ENCODE peak calls at places on chromosomes 6 and 20, in four cellular contexts. One of them, this sample, is unnamed.

GRCh38 chr6:80967618-80968017 is 784.9 kb downstream of the TENT5A start:
- DNase-seq in SJSA1: no peak
- DNase-seq in GM23248: no peak
- DNase-seq in SK-N-DZ: no peak
- DNase-seq in this sample: no peak

GRCh38 chr6:11621119-11621518 is 83.6 kb downstream of the TMEM170B start:
- DNase-seq in SJSA1: no peak
- DNase-seq in GM23248: no peak
- DNase-seq in SK-N-DZ: no peak
- DNase-seq in this sample: no peak

GRCh38 chr6:80438728-80439127 is 332.3 kb downstream of the BCKDHB start:
- DNase-seq in SJSA1: peak
- DNase-seq in GM23248: peak
- DNase-seq in SK-N-DZ: no peak
- DNase-seq in this sample: no peak

GRCh38 chr6:71080793-71081192 is 123.9 kb upstream of the B3GAT2 start:
- DNase-seq in SJSA1: no peak
- DNase-seq in GM23248: peak
- DNase-seq in SK-N-DZ: no peak
- DNase-seq in this sample: no peak

GRCh38 chr20:22836211-22836610 is 198.9 kb upstream of the SSTR4 start:
- DNase-seq in SJSA1: no peak
- DNase-seq in GM23248: peak
- DNase-seq in SK-N-DZ: no peak
- DNase-seq in this sample: no peak

GRCh38 chr6:2984738-2985381 is 13.5 kb upstream of the SERPINB6 start:
- DNase-seq in SJSA1: no peak
- DNase-seq in GM23248: no peak
- DNase-seq in SK-N-DZ: no peak
- DNase-seq in this sample: no peak

GRCh38 chr6:169641461-169642085 is 60.3 kb downstream of the WDR27 start:
- DNase-seq in SJSA1: peak
- DNase-seq in GM23248: no peak
- DNase-seq in SK-N-DZ: no peak
- DNase-seq in this sample: no peak

GRCh38 chr6:53313784-53314382 is 34.9 kb downstream of the ELOVL5 start:
- DNase-seq in SJSA1: no peak
- DNase-seq in GM23248: no peak
- DNase-seq in SK-N-DZ: peak
- DNase-seq in this sample: no peak

GRCh38 chr6:100274147-100274546 is 190.6 kb downstream of the SIM1 start:
- DNase-seq in SJSA1: no peak
- DNase-seq in GM23248: no peak
- DNase-seq in SK-N-DZ: no peak
- DNase-seq in this sample: no peak

GRCh38 chr6:34876451-34876850 is 11.4 kb downstream of the TAF11 start:
- DNase-seq in SJSA1: no peak
- DNase-seq in GM23248: no peak
- DNase-seq in SK-N-DZ: no peak
- DNase-seq in this sample: no peak

GRCh38 chr6:133359256-133359655 is 118.1 kb downstream of the EYA4 start:
- DNase-seq in SJSA1: no peak
- DNase-seq in GM23248: no peak
- DNase-seq in SK-N-DZ: no peak
- DNase-seq in this sample: no peak

GRCh38 chr6:33404884-33405283 is 5.9 kb upstream of the PHF1 start:
- DNase-seq in SJSA1: no peak
- DNase-seq in GM23248: no peak
- DNase-seq in SK-N-DZ: no peak
- DNase-seq in this sample: no peak

GRCh38 chr6:90197854-90198496 is 98.7 kb downstream of the BACH2 start:
- DNase-seq in SJSA1: no peak
- DNase-seq in GM23248: peak
- DNase-seq in SK-N-DZ: peak
- DNase-seq in this sample: no peak

GRCh38 chr6:27031302-27031701 is 216.2 kb upstream of the PRSS16 start:
- DNase-seq in SJSA1: no peak
- DNase-seq in GM23248: no peak
- DNase-seq in SK-N-DZ: no peak
- DNase-seq in this sample: no peak

GRCh38 chr20:9409981-9410380 is 104.4 kb upstream of the LAMP5 start:
- DNase-seq in SJSA1: peak
- DNase-seq in GM23248: peak
- DNase-seq in SK-N-DZ: no peak
- DNase-seq in this sample: no peak

GRCh38 chr20:9066196-9066595 is 2.7 kb upstream of the PLCB4 start:
- DNase-seq in SJSA1: no peak
- DNase-seq in GM23248: peak
- DNase-seq in SK-N-DZ: no peak
- DNase-seq in this sample: no peak

GRCh38 chr6:128676456-128676855 is 156.1 kb upstream of the PTPRK start:
- DNase-seq in SJSA1: no peak
- DNase-seq in GM23248: no peak
- DNase-seq in SK-N-DZ: no peak
- DNase-seq in this sample: no peak

GRCh38 chr6:168027521-168027920 is 30.1 kb downstream of the KIF25 start:
- DNase-seq in SJSA1: no peak
- DNase-seq in GM23248: no peak
- DNase-seq in SK-N-DZ: no peak
- DNase-seq in this sample: no peak

GRCh38 chr6:137754366-137754765 is 112.7 kb upstream of the TNFAIP3 start:
- DNase-seq in SJSA1: no peak
- DNase-seq in GM23248: no peak
- DNase-seq in SK-N-DZ: no peak
- DNase-seq in this sample: no peak

GRCh38 chr20:63128367-63128766 is 87.6 kb downstream of the YTHDF1 start:
- DNase-seq in SJSA1: no peak
- DNase-seq in GM23248: no peak
- DNase-seq in SK-N-DZ: no peak
- DNase-seq in this sample: no peak

GRCh38 chr20:25496165-25496967 is 88.9 kb downstream of the GINS1 start:
- DNase-seq in SJSA1: no peak
- DNase-seq in GM23248: no peak
- DNase-seq in SK-N-DZ: no peak
- DNase-seq in this sample: no peak

GRCh38 chr6:88490865-88491264 is 324.7 kb upstream of the CNR1 start:
- DNase-seq in SJSA1: no peak
- DNase-seq in GM23248: peak
- DNase-seq in SK-N-DZ: no peak
- DNase-seq in this sample: no peak

GRCh38 chr6:79525272-79526100 is 11.7 kb downstream of the LCA5 start:
- DNase-seq in SJSA1: no peak
- DNase-seq in GM23248: peak
- DNase-seq in SK-N-DZ: no peak
- DNase-seq in this sample: no peak

GRCh38 chr6:52550014-52550575 is 26.8 kb downstream of the TRAM2 start:
- DNase-seq in SJSA1: no peak
- DNase-seq in GM23248: no peak
- DNase-seq in SK-N-DZ: no peak
- DNase-seq in this sample: peak

GRCh38 chr20:40262219-40262618 is 426.8 kb downstream of the MAFB start:
- DNase-seq in SJSA1: no peak
- DNase-seq in GM23248: no peak
- DNase-seq in SK-N-DZ: peak
- DNase-seq in this sample: no peak

GRCh38 chr20:11453430-11453829 is 464.3 kb upstream of the BTBD3 start:
- DNase-seq in SJSA1: no peak
- DNase-seq in GM23248: peak
- DNase-seq in SK-N-DZ: no peak
- DNase-seq in this sample: no peak

GRCh38 chr20:48823960-48824497 is 3.8 kb downstream of the PREX1 start:
- DNase-seq in SJSA1: peak
- DNase-seq in GM23248: peak
- DNase-seq in SK-N-DZ: no peak
- DNase-seq in this sample: peak

GRCh38 chr6:155771822-155772221 is 316.2 kb upstream of the NOX3 start:
- DNase-seq in SJSA1: no peak
- DNase-seq in GM23248: no peak
- DNase-seq in SK-N-DZ: no peak
- DNase-seq in this sample: no peak

GRCh38 chr6:31702421-31702818 is 704 bp downstream of the ABHD16A start:
- DNase-seq in SJSA1: no peak
- DNase-seq in GM23248: no peak
- DNase-seq in SK-N-DZ: no peak
- DNase-seq in this sample: no peak

GRCh38 chr20:6768228-6769185 is 1.0 kb downstream of the BMP2 start:
- DNase-seq in SJSA1: peak
- DNase-seq in GM23248: peak
- DNase-seq in SK-N-DZ: no peak
- DNase-seq in this sample: no peak

GRCh38 chr20:23157741-23158140 is 71.6 kb upstream of the CD93 start:
- DNase-seq in SJSA1: no peak
- DNase-seq in GM23248: peak
- DNase-seq in SK-N-DZ: no peak
- DNase-seq in this sample: no peak

GRCh38 chr20:63736893-63737689 is 627 bp downstream of the LIME1 start:
- DNase-seq in SJSA1: no peak
- DNase-seq in GM23248: no peak
- DNase-seq in SK-N-DZ: peak
- DNase-seq in this sample: no peak

GRCh38 chr6:145227593-145227992 is 507.7 kb downstream of the EPM2A start:
- DNase-seq in SJSA1: no peak
- DNase-seq in GM23248: no peak
- DNase-seq in SK-N-DZ: no peak
- DNase-seq in this sample: no peak

This sample was measured in dermis microvascular lymphatic vessel endothelial cell.